ENCODE peak calls at places on chromosome 9, in nine cellular contexts. E, B, L, F, Q, T, A, I and V are unnamed samples.

GRCh38 chr9:93944011-93944410 is 11.1 kb downstream of the BARX1 start:
- DNase-seq in E (no peak), I (no peak), L (no peak), B (no peak), A (no peak), F (no peak), Q (no peak), T (no peak), V (no peak)

GRCh38 chr9:81052846-81053245 is 636.5 kb downstream of the TLE1 start:
- DNase-seq in I (peak; percentile 62), B (no peak), F (no peak), L (no peak), T (no peak), A (no peak), E (no peak), Q (no peak), V (peak; percentile 47)

GRCh38 chr9:116099821-116100220 is 53.8 kb upstream of the PAPPA start:
- DNase-seq in L (no peak), F (no peak), T (no peak), A (no peak), E (no peak), I (peak; percentile 88), B (no peak), Q (no peak), V (peak; percentile 93)

GRCh38 chr9:4009006-4009511 is 290.8 kb downstream of the GLIS3 start:
- DNase-seq in L (no peak), T (no peak), Q (no peak), B (no peak), A (no peak), I (peak; percentile 81), F (peak; percentile 53), E (no peak), V (no peak)

GRCh38 chr9:111000202-111000601 is 38.1 kb downstream of the LPAR1 start:
- DNase-seq in T (no peak), L (no peak), E (no peak), B (peak; percentile 49), F (no peak), Q (no peak), I (no peak), A (no peak), V (no peak)

GRCh38 chr9:102087141-102087540 is 348.7 kb upstream of the GRIN3A start:
- DNase-seq in L (no peak), F (no peak), B (no peak), I (no peak), Q (no peak), E (no peak), T (no peak), A (no peak), V (no peak)

GRCh38 chr9:8778356-8778755 is 978.8 kb upstream of the DMAC1 start:
- DNase-seq in E (no peak), F (no peak), B (no peak), A (no peak), I (no peak), Q (no peak), L (no peak), T (no peak), V (no peak)

GRCh38 chr9:133994359-133995011 is 2.4 kb upstream of the VAV2 start:
- DNase-seq in B (peak; percentile 85), T (no peak), E (peak; percentile 81), L (peak; percentile 87), Q (no peak), I (peak; percentile 45), F (peak; percentile 91), A (peak; percentile 86), V (peak; percentile 43)

GRCh38 chr9:81771606-81772005 is 82.3 kb upstream of the TLE1 start:
- DNase-seq in A (no peak), I (peak; percentile 74), Q (no peak), F (no peak), E (no peak), T (no peak), B (no peak), L (no peak), V (peak; percentile 74)

GRCh38 chr9:100601216-100601615 is 23.3 kb downstream of the CAVIN4 start:
- DNase-seq in L (peak; percentile 64), I (peak; percentile 41), Q (no peak), F (no peak), E (peak; percentile 72), T (no peak), A (peak; percentile 76), B (peak; percentile 62), V (peak; percentile 44)

GRCh38 chr9:109815366-109815947 is 35.5 kb downstream of the PALM2AKAP2 start:
- DNase-seq in Q (no peak), A (no peak), L (no peak), F (no peak), B (no peak), I (peak; percentile 78), E (no peak), T (no peak), V (peak; percentile 47)

GRCh38 chr9:26243722-26244121 is 565.5 kb upstream of the TUSC1 start:
- DNase-seq in E (no peak), Q (no peak), B (no peak), I (peak; percentile 58), T (no peak), F (no peak), L (no peak), A (no peak), V (peak; percentile 61)

GRCh38 chr9:78982849-78983248 is 588.9 kb upstream of the TLE4 start:
- DNase-seq in A (no peak), Q (no peak), E (no peak), B (no peak), T (no peak), I (peak; percentile 87), F (no peak), L (no peak), V (peak; percentile 70)

GRCh38 chr9:112404367-112404979 is 24.6 kb downstream of the HSDL2 start:
- DNase-seq in E (no peak), B (no peak), Q (no peak), L (no peak), I (peak; percentile 57), F (no peak), T (no peak), A (no peak), V (no peak)

GRCh38 chr9:136949239-136949816 is 2.7 kb upstream of the LCN12 start:
- DNase-seq in A (no peak), L (no peak), E (no peak), B (no peak), T (no peak), F (peak; percentile 71), Q (no peak), I (no peak), V (no peak)

GRCh38 chr9:109974143-109974917 is 194.3 kb downstream of the PALM2AKAP2 start:
- DNase-seq in E (peak; percentile 74), A (no peak), F (no peak), I (no peak), L (no peak), Q (no peak), B (no peak), T (no peak), V (no peak)

GRCh38 chr9:86766912-86767311 is 180.4 kb downstream of the GAS1 start:
- DNase-seq in F (no peak), L (no peak), B (peak; percentile 61), I (peak; percentile 97), Q (no peak), T (no peak), E (no peak), A (no peak), V (peak; percentile 69)

DNA sequence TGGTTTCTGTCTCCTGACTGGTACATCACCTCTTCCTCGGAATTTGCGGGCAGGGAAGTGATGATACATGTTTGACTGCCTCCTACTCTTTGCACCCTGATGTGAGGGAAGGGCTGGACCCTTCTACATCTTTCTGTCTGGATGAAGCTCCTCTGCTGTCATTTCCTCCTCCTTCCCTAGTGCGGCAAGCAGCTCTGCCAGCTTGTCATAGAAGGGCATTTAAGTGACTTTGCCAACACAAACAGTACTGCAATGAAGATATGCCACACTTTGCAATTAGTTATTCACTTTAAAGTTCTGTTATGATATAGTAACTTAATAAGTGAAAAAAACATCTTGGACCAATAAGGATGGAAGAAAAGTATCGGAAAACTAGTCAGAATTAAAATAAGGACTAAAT is 48.5 kb upstream of the ABL1 start:
- DNase-seq in F (no peak), I (no peak), T (no peak), E (no peak), A (no peak), Q (no peak), B (no peak), L (no peak), V (no peak)
- H3K4me3 ChIP-seq in F (no peak overlapping the region), I (no peak overlapping the region), T (no peak overlapping the region), E (no peak overlapping the region), A (no peak overlapping the region), Q (no peak overlapping the region), B (no peak overlapping the region), L (no peak overlapping the region), V (no peak overlapping the region)

GRCh38 chr9:127950513-127951210 is 13.0 kb upstream of the DPM2 start:
- DNase-seq in E (no peak), B (peak; percentile 89), I (no peak), Q (no peak), F (peak; percentile 74), A (no peak), L (no peak), T (no peak), V (no peak)
- H3K27ac ChIP-seq in E (no peak overlapping the region), B (peak overlapping the region; percentile 78), I (no peak overlapping the region), Q (peak overlapping the region; percentile 72), F (no peak overlapping the region), A (no peak overlapping the region), L (no peak overlapping the region), T (no peak overlapping the region), V (no peak overlapping the region)

DNA sequence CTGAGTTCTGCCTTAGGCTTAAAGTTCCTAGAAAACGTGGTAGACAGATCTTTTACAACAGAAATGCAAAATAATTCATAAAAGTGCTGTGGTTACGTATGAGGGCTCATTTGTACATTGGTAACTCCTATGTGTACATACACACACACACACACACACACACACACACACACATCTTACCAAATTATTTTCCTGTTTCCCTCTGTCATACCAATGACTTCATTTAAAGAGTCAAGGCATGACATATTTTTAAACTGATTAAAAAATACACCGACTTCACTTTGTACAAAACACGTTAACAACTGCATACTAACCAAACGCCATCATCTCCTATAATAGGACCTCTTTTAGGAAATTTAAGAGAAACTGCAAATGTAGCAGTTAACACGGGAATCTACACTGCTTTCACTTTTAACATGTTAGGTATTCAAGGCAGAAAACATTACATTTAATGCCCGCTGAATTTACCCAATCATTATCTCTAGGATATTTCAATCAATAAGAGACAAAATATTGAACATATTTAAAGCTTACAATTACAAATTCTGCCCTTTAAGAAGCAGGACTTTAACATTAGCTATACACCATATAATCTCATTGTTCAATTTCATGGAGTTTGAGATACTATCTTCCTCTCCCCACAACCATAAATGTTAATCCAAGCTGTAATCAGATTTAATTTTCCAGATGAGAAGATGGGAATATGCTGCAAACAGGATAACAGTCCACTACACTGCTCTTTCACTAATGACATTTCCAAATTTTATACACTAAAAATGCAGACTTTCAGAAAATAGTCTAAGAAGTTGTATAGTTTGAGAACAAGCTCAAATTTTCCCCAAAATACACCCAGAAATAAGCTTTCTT is 133.1 kb downstream of the DENND1A start:
- DNase-seq in T (no peak), A (no peak), L (no peak), F (no peak), E (no peak), B (no peak), I (peak; percentile 3), Q (no peak), V (no peak)
- H3K4me3 ChIP-seq in T (no peak overlapping the region), A (no peak overlapping the region), L (no peak overlapping the region), F (no peak overlapping the region), E (no peak overlapping the region), B (no peak overlapping the region), I (no peak overlapping the region), Q (no peak overlapping the region), V (no peak overlapping the region)

DNA sequence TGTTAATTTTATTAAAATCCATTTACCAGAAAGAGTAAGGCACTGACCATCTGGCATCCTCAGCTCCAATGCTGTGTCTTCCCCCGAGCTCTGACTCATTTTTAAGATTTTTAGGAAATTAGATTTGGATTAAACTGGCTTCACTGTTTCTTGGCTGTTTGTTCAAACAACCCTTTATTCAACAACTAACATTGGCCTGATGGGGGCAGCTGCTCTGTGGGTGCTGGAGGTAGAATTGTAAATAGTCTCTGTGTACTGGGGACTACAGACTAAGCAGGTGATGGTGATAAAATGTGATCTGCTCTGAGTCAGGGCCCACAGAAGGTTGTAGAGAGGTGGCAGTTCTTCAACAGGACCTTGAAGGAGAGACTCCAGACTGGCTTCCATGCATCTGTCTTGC is 2.9 kb downstream of the RABEPK start:
- DNase-seq in Q (no peak), I (no peak), B (no peak), E (no peak), T (no peak), L (no peak), F (no peak), A (no peak), V (no peak)
- H3K27ac ChIP-seq in Q (no peak overlapping the region), I (no peak overlapping the region), B (no peak overlapping the region), E (no peak overlapping the region), T (no peak overlapping the region), L (no peak overlapping the region), F (no peak overlapping the region), A (no peak overlapping the region), V (no peak overlapping the region)